ENCODE peak calls at places on chromosomes 16 and 17, in seven cellular contexts. S, Y, Z, A, N, T and W are unnamed samples.

GRCh38 chr16:4936991-4937781 is at the start of gene PPL:
- DNase-seq in S (no peak), Y (no peak), Z (no peak), A (peak), N (peak), T (peak), W (no peak)

GRCh38 chr16:4944333-4945281 is 7.7 kb upstream of the PPL start:
- DNase-seq in S (no peak), Y (peak), Z (peak), A (peak), N (peak), T (peak), W (peak)

GRCh38 chr16:76583466-76583865 is 306.3 kb downstream of the CNTNAP4 start:
- DNase-seq in S (no peak), Y (no peak), Z (no peak), A (no peak), N (no peak), T (peak), W (no peak)

GRCh38 chr17:20266806-20267458 is 200.4 kb downstream of the LGALS9B start:
- DNase-seq in S (no peak), Y (peak), Z (no peak), A (no peak), N (no peak), T (no peak), W (no peak)

GRCh38 chr17:11610999-11611566 is 12.8 kb downstream of the DNAH9 start:
- DNase-seq in S (no peak), Y (no peak), Z (no peak), A (no peak), N (no peak), T (no peak), W (no peak)

GRCh38 chr17:40443988-40444899 is 994 bp downstream of the IGFBP4 start:
- DNase-seq in S (no peak), Y (no peak), Z (no peak), A (peak), N (peak), T (no peak), W (no peak)

GRCh38 chr17:81509048-81509686 is 3.4 kb downstream of the ACTG1 start:
- DNase-seq in S (no peak), Y (no peak), Z (no peak), A (peak), N (peak), T (no peak), W (no peak)

GRCh38 chr16:71369494-71369893 is 11.0 kb downstream of the CALB2 start:
- DNase-seq in S (no peak), Y (no peak), Z (no peak), A (no peak), N (no peak), T (no peak), W (no peak)

GRCh38 chr17:7839890-7840260 is 5.9 kb downstream of the KDM6B start:
- DNase-seq in S (no peak), Y (peak), Z (no peak), A (no peak), N (no peak), T (no peak), W (no peak)

GRCh38 chr16:31354394-31355291 is at the start of gene ITGAX:
- DNase-seq in S (peak), Y (no peak), Z (no peak), A (peak), N (peak), T (peak), W (peak)

GRCh38 chr16:13338044-13338443 is 436.6 kb downstream of the SHISA9 start:
- DNase-seq in S (no peak), Y (no peak), Z (no peak), A (no peak), N (no peak), T (no peak), W (no peak)

GRCh38 chr17:524570-524969 is 172.0 kb upstream of the RPH3AL start:
- DNase-seq in S (no peak), Y (no peak), Z (no peak), A (no peak), N (no peak), T (no peak), W (no peak)

GRCh38 chr16:30931068-30931655 is 7.8 kb downstream of the FBXL19 start:
- DNase-seq in S (no peak), Y (no peak), Z (no peak), A (no peak), N (no peak), T (no peak), W (no peak)

GRCh38 chr17:41589301-41589700 is 2.6 kb upstream of the KRT14 start:
- DNase-seq in S (no peak), Y (no peak), Z (no peak), A (no peak), N (no peak), T (no peak), W (no peak)

GRCh38 chr16:84501077-84501735 is 3.3 kb downstream of the MEAK7 start:
- DNase-seq in S (peak), Y (peak), Z (peak), A (no peak), N (peak), T (no peak), W (no peak)

GRCh38 chr17:66275651-66276050 is 26.8 kb upstream of the PRKCA start:
- DNase-seq in S (no peak), Y (peak), Z (no peak), A (no peak), N (no peak), T (no peak), W (no peak)

GRCh38 chr17:55348749-55349354 is 72.8 kb downstream of the MMD start:
- DNase-seq in S (no peak), Y (peak), Z (no peak), A (peak), N (peak), T (no peak), W (no peak)

GRCh38 chr16:60655514-60656153 is 1380.6 kb downstream of the CDH8 start:
- DNase-seq in S (no peak), Y (no peak), Z (no peak), A (no peak), N (no peak), T (no peak), W (no peak)

GRCh38 chr17:18270046-18270850 is 9.8 kb downstream of the MIEF2 start:
- DNase-seq in S (no peak), Y (no peak), Z (no peak), A (no peak), N (no peak), T (no peak), W (no peak)

GRCh38 chr17:34885076-34885475 is 76.2 kb downstream of the CCT6B start:
- DNase-seq in S (no peak), Y (no peak), Z (no peak), A (no peak), N (no peak), T (no peak), W (no peak)

GRCh38 chr16:16991711-16992110 is 479.0 kb downstream of the XYLT1 start:
- DNase-seq in S (no peak), Y (no peak), Z (no peak), A (no peak), N (no peak), T (no peak), W (no peak)

GRCh38 chr17:45127583-45128300 is 4.6 kb downstream of the PLCD3 start:
- DNase-seq in S (no peak), Y (peak), Z (no peak), A (peak), N (peak), T (peak), W (no peak)

GRCh38 chr17:62718420-62718819 is 89.7 kb downstream of the MARCHF10 start:
- DNase-seq in S (no peak), Y (peak), Z (no peak), A (no peak), N (no peak), T (no peak), W (no peak)

DNA sequence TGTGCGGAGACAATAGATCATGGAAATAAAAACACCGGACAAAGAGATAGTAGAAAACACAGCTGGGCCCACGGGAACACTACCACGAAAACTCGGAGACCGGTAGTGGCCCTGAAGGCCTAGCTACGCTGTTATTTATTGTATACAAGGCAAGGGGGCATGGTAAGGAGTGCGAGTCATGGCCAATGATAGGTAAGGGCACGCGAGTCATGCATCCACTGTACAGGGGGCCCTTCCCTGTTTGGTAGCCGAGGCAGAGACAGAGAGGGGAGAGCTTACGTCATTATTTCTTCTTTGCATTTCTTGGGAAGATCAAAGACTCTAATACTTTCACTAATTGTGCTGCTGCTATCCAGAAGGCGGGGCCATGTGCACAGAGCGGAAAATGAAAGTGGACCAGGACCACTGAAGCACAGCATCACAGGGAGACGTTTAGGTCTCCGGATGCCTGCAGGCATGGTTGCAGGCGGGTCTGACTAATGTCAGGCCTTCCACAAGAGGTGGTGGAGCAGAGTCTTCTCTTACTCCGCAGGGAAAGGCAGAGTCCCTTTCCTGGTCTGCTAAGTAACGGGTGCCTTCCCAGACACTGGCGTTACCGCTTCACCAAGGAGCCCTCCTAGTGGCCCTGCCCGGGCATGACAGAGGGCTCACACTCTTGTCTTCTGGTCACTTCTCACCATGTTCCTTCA is 74.4 kb upstream of the ARL4D start:
- DNase-seq in S (peak), Y (peak), Z (no peak), A (no peak), N (no peak), T (no peak), W (no peak)
- TF ChIP-seq CTCF in S (peak), Y (peak), Z (peak), A (no peak), N (no peak), T (peak), W (peak)

DNA sequence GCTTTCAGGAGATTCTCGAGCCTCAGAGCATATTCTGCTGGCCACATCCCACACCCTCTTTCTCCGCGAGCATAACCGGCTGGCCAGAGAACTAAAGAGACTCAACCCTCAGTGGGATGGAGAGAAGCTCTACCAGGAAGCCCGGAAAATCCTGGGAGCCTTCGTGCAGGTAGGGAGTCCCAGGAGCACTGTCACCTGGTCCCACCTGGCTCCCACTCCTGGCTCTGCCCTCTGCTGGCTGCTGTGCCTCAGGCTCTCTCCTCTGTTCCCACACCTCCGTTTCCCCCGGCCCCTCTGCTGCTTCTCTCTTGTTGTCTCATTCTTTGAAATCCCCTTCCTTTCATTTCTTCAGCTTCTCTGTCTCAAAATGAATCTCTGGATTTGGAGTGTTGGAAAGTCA is 16.4 kb downstream of the LPO start:
- DNase-seq in S (peak), Y (no peak), Z (peak), A (no peak), N (no peak), T (no peak), W (no peak)
- TF ChIP-seq CTCF in S (no peak), Y (no peak), Z (no peak), A (no peak), N (no peak), T (no peak), W (no peak)

GRCh38 chr17:68172461-68172954 is 75.3 kb upstream of the AMZ2 start:
- DNase-seq in S (peak), Y (peak), Z (no peak), A (peak), N (peak), T (peak), W (peak)
- TF ChIP-seq CTCF in S (peak), Y (peak), Z (peak), A (peak), N (peak), T (peak), W (peak)

DNA sequence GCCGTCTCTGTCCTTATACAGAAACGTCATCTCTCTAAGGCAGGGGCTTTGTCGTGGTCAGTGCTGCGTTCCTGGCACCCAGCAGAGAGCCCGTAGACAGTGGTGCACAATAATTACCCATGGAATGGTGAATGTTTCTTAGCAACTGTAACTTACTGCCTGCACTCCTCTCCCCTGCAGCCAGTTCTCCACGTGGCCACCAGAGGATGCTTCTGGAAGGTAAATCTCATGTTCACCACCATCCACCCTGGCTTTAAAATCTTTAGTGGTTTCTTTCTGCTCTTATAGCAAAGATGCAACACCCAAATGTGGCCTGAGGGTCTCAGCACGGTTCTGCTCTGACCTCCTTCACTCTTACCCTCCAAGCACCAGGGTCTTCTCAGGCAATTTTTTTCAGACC is 150.8 kb downstream of the GRIN2A start:
- DNase-seq in S (no peak), Y (peak), Z (no peak), A (no peak), N (no peak), T (no peak), W (no peak)
- TF ChIP-seq CTCF in S (no peak), Y (peak), Z (no peak), A (no peak), N (no peak), T (no peak), W (no peak)

DNA sequence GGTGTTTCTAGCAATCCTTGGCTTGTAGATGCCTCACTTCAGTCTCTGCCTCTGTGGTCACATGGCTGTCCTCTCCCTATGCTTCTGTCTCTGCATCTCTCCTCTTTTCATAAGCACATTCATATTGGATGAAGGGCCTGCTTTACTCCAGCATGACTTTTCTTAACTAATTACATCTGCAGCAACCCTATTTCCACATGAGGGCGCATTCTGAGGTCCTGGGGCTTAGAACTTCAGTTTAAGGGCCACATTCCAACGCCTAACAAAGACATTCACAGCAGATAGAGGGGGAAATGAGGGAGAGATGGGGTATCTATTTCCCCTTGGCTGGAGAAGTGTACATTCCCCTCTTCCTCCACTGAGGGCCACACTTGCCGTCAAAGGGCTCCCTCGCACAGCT is 489.1 kb upstream of the SALL1 start:
- DNase-seq in S (no peak), Y (no peak), Z (no peak), A (no peak), N (no peak), T (no peak), W (no peak)
- TF ChIP-seq CTCF in S (no peak), Y (no peak), Z (no peak), A (no peak), N (no peak), T (no peak), W (no peak)

DNA sequence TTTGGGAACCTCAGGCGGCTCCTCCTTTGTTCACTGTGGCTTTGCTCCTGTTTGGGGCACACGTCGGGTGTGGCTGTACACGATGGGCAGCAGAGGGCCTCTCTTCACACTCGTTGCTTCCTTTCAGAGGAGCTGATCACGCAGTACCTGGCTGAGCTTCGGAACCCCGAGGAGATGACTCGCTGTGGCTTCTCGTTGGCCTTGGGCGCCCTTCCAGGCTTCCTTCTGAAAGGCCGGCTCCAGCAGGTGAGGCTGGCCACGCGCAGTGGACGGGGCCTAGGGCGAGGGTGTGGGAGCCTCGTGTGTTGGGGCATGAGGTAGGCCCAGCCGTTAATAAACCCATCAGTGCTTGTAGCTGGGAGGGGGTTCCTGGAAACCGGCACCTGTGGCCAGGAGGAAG is 85.0 kb upstream of the ZNF750 start:
- DNase-seq in S (peak), Y (no peak), Z (peak), A (no peak), N (no peak), T (no peak), W (no peak)
- TF ChIP-seq CTCF in S (no peak), Y (no peak), Z (peak), A (no peak), N (no peak), T (no peak), W (no peak)

GRCh38 chr16:85754403-85754802 is 3.5 kb upstream of the C16orf74 start:
- DNase-seq in S (no peak), Y (no peak), Z (no peak), A (no peak), N (no peak), T (no peak), W (no peak)

GRCh38 chr16:85751665-85752501 is 987 bp upstream of the C16orf74 start:
- DNase-seq in S (no peak), Y (no peak), Z (no peak), A (no peak), N (no peak), T (no peak), W (no peak)

GRCh38 chr16:85753559-85753958 is 2.7 kb upstream of the C16orf74 start:
- DNase-seq in S (no peak), Y (no peak), Z (no peak), A (no peak), N (peak), T (no peak), W (no peak)

GRCh38 chr16:85753976-85754375 is 3.1 kb upstream of the C16orf74 start:
- DNase-seq in S (no peak), Y (no peak), Z (no peak), A (no peak), N (peak), T (no peak), W (no peak)

DNA sequence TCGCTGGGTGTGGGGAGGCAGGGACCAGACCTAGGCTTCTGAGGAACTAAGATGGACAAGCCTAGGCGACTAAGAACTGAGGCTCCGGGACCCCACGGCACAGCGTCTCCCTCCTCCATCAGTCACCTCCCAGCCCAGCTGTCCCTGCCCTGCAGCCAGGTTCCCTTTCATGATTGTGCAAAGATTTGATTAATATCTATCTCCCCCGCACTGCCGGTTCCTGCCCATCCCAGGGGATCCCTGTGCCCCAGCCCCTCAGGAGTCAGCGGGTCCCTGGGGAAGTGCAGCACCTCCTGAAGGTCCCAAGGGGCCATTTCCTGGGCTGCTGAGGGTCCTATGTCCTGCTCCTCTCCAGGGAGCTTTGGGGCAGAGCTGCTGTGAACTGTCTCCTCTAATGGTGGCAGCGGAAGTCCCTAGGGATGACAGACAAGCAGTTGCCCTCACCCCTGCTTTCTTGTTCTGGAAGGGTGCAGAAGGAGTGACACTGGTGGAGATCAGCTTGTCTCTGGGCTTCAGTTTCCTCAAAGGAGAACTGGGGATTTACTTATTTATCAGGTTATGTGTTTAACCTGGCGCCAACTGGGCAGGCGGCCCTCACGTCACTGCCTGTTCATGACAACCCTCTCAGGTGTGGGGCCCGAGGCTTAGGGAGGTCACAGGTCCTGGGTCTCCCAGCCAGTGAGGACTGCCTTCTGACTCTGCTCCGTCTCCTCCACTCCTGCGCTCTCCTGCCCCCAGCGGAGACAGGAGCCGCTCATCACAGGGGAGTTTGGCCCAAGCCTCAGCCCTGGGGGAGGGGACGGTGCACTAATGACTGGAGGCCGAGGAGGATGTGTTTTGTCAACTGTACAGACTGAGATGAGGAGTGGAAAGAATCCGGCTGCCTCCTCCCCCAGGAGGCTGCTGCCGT is 1.9 kb upstream of the C16orf74 start:
- DNase-seq in S (no peak), Y (no peak), Z (no peak), A (no peak), N (peak), T (peak), W (no peak)
- TF ChIP-seq CTCF in S (no peak), Y (peak), Z (peak), A (no peak), N (peak), T (peak), W (no peak)